ENCODE peak calls at places on chromosomes 2 and 18, in four cellular contexts. C is right lobe of liver, H is WERI-Rb-1, X is endothelial cell of umbilical vein. Y is an unnamed sample. For H3K27me3, the result is how much of the 10 kb centered on the place peaks cover.

GRCh38 chr18:22300665-22301636 is 116.8 kb downstream of the CTAGE1 start:
- DNase-seq in C (no peak), H (no peak), X (peak), Y (no peak)

GRCh38 chr2:138919336-138919735 is 139.1 kb upstream of the NXPH2 start:
- DNase-seq in H (no peak), C (no peak), X (no peak), Y (no peak)

GRCh38 chr18:11859903-11860407 is 8.7 kb downstream of the CHMP1B start:
- DNase-seq in H (no peak), C (no peak), X (peak), Y (peak)

GRCh38 chr2:203591642-203592041 is 56.5 kb upstream of the RAPH1 start:
- DNase-seq in X (no peak), C (no peak), H (no peak), Y (no peak)

GRCh38 chr2:120246546-120247300 is 5.9 kb upstream of the RALB start:
- DNase-seq in H (peak), X (no peak), C (no peak), Y (no peak)

GRCh38 chr18:75638597-75639467 is 211.3 kb upstream of the SMIM21 start:
- DNase-seq in C (no peak), X (no peak), H (no peak), Y (peak)

GRCh38 chr2:238527565-238527964 is 100.8 kb downstream of the ASB1 start:
- DNase-seq in H (no peak), C (no peak), X (no peak), Y (peak)

GRCh38 chr18:23689031-23689615 is at the start of gene LAMA3:
- DNase-seq in X (peak), H (peak), C (peak), Y (no peak)

GRCh38 chr18:54692463-54692862 is 101.4 kb downstream of the DYNAP start:
- DNase-seq in X (no peak), H (no peak), C (no peak), Y (no peak)

GRCh38 chr2:98191880-98192279 is 104.9 kb downstream of the VWA3B start:
- DNase-seq in H (no peak), C (no peak), X (no peak), Y (no peak)

GRCh38 chr2:11677146-11678055 is 7.4 kb upstream of the NTSR2 start:
- DNase-seq in X (no peak), C (no peak), H (peak), Y (no peak)

GRCh38 chr18:61360440-61361383 is 27.5 kb downstream of the CDH20 start:
- DNase-seq in X (no peak), C (no peak), H (no peak), Y (no peak)

GRCh38 chr2:15912203-15912602 is 28.1 kb upstream of the MYCN start:
- DNase-seq in H (no peak), X (peak), C (peak), Y (peak)

GRCh38 chr2:144798019-144798418 is 278.1 kb upstream of the ZEB2 start:
- DNase-seq in H (no peak), C (no peak), X (no peak), Y (peak)

DNA sequence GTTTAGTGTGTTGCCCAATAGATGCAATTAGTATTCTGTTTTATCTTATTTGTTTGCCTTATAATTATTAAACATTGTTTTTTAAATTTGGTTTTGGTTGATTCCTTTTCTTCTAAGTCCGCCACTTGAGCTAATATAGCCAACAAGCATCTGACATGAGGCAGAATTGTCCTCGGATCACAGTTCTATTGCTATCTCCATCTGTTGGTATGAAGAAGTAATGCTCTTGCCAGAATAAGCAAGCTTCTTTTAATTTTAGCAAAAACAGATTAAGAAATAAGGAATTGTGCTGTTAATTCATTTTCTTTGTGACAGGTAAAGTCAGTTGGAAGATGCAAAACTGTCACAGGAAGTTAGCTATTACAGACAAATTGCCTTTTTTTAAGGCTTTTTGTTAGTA is 54.3 kb downstream of the R3HDM1 start:
- DNase-seq in X (no peak), H (no peak), C (no peak), Y (no peak)
- TF ChIP-seq CTCF in X (no peak), H (no peak), C (no peak), Y (peak)

GRCh38 chr2:232634319-232635150 is 1.1 kb downstream of the EFHD1 start:
- DNase-seq in X (no peak), H (no peak), C (no peak), Y (no peak)
- H3K27me3 ChIP-seq in X (under half), H (under half), C (under half), Y (under half)

DNA sequence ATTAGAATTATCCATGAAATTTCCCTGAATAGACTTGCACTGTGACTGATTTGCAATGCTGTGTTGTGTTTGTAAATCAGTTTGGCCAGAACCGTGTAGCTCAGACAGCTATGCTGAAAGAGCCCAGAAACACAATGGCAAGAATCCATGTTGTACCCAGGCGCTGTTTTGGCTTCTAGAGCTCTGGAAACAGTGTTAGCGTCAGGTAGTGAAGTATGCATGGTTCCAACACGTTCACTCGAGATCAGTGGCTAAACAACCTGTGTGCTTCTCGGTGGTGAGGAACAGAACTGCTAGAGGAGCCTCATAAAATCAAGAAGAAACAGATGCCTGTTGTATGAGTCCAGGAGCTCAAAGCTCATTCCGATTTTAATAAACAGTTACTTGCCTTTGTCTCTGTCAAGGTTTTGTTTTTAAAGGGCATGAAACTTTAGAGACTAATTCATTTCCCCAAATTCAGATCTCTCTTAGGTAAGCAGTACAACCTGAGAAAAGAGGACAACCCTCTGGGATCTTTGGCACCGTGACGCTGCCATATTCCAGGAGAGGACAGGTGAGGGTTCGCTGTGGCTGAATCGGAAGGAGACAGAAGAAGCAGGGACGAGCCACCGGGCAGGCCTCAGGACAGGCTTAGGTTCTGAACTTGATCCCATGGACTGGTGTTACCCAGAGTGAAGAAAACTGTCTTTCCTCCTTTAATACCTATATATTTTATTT is 43.6 kb downstream of the GORASP2 start:
- DNase-seq in C (peak), X (no peak), H (no peak), Y (peak)
- H3K4me3 ChIP-seq in C (peak), X (no peak), H (peak), Y (no peak)

GRCh38 chr2:63301481-63301880 is 250.9 kb downstream of the OTX1 start:
- DNase-seq in H (no peak), X (no peak), C (no peak), Y (no peak)

GRCh38 chr2:63300835-63301234 is 250.2 kb downstream of the OTX1 start:
- DNase-seq in C (no peak), H (no peak), X (no peak), Y (no peak)
- TF ChIP-seq CTCF in C (no peak), H (peak), X (no peak), Y (no peak)

GRCh38 chr18:78150590-78150989 is 829.0 kb upstream of the SALL3 start:
- DNase-seq in X (no peak), C (no peak), H (no peak), Y (no peak)
- H3K27me3 ChIP-seq in X (under half), C (under half), H (under half), Y (under half)

DNA sequence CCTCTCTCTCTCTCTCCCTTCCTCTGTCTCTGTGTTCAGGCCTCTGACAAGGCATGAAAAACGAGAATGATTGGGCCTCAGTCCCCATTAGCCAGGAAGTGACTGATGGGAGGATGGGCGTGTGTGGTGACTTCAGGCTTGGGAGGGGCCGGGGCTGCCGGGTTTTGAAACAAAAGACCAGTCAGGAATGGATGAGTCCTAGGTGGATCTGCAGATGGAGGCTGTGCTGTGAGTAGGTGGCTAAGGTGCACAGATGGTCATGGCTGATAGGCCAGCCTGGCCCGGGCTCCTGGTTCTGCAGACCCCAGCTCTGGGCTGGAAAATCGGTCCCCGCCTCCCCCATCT is 93.4 kb downstream of the CMPK2 start:
- DNase-seq in H (peak), C (no peak), X (no peak), Y (peak)
- H3K4me3 ChIP-seq in H (peak), C (no peak), X (no peak), Y (no peak)

DNA sequence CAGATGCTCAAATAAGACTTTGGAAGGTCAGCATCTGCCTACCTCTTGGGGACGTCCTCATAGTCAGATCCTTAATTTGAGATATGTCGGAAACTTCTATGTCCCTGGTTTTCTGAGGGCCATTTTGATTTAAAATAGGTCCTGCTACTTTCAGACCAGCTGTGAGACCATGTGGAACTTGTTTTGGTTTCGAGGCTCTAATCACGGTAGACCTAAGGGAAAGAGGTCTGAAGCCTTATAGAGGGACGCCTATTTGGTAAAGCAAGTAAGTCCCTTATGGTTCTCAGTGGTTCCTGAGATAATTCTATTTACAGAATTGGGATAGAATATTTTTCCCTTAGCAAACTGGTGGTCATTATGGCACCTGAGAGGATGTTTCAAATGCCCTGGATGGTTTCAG is 75.1 kb downstream of the RFTN2 start:
- DNase-seq in C (no peak), X (no peak), H (no peak), Y (no peak)
- TF ChIP-seq CTCF in C (no peak), X (no peak), H (no peak), Y (no peak)